ENCODE peak calls at places on chromosomes 1 and 21, in four cellular contexts. Z is spleen, S is SK-N-SH, I is HCT116. H is an unnamed sample.

GRCh38 chr1:165531021-165531420 is 12.8 kb upstream of the LRRC52 start:
- DNase-seq in I (no peak), Z (no peak), S (no peak), H (no peak)

GRCh38 chr1:205141236-205142104 is 19.7 kb upstream of the RBBP5 start:
- DNase-seq in Z (peak; percentile 79), I (peak; percentile 71), S (peak; percentile 67), H (peak; percentile 82)

GRCh38 chr1:203906932-203907331 is 45.5 kb downstream of the SNRPE start:
- DNase-seq in S (no peak), Z (no peak), I (peak; percentile 66), H (no peak)

GRCh38 chr1:154599658-154600057 is 8.3 kb downstream of the ADAR start:
- DNase-seq in S (no peak), I (no peak), Z (no peak), H (no peak)

GRCh38 chr1:41658444-41659158 is 174.1 kb upstream of the EDN2 start:
- DNase-seq in I (no peak), Z (no peak), S (peak; percentile 70), H (peak; percentile 56)

GRCh38 chr1:202245391-202245790 is 51.8 kb downstream of the LGR6 start:
- DNase-seq in Z (peak; percentile 56), I (no peak), S (no peak), H (peak; percentile 21)

GRCh38 chr21:26888256-26888655 is 43.0 kb upstream of the ADAMTS1 start:
- DNase-seq in Z (no peak), I (no peak), S (no peak), H (no peak)

GRCh38 chr1:182340233-182341058 is 51.1 kb downstream of the GLUL start:
- DNase-seq in S (no peak), I (no peak), Z (no peak), H (peak; percentile 66)

GRCh38 chr1:156444407-156445001 is 56.1 kb downstream of the MEF2D start:
- DNase-seq in Z (no peak), S (peak; percentile 60), I (peak; percentile 48), H (no peak)

GRCh38 chr1:31617218-31617916 is at the start of gene HCRTR1:
- DNase-seq in Z (no peak), S (peak; percentile 67), I (no peak), H (no peak)

GRCh38 chr1:94068096-94068830 is 52.7 kb downstream of the ABCA4 start:
- DNase-seq in S (no peak), I (peak; percentile 94), Z (no peak), H (no peak)

GRCh38 chr1:30321216-30321910 is 402.0 kb downstream of the MATN1 start:
- DNase-seq in I (no peak), S (peak; percentile 57), Z (no peak), H (no peak)

GRCh38 chr1:157240495-157241184 is 102.4 kb upstream of the ETV3 start:
- DNase-seq in S (no peak), I (no peak), Z (no peak), H (no peak)

GRCh38 chr1:8409107-8409506 is 91.2 kb downstream of the SLC45A1 start:
- DNase-seq in Z (no peak), I (no peak), S (no peak), H (no peak)

GRCh38 chr1:161725888-161726630 is 4.7 kb downstream of the FCRLB start:
- DNase-seq in S (peak; percentile 64), I (no peak), Z (peak; percentile 90), H (peak; percentile 75)

GRCh38 chr1:53145942-53146708 is 3.7 kb upstream of the SLC1A7 start:
- DNase-seq in S (peak; percentile 52), I (peak; percentile 68), Z (peak; percentile 54), H (peak; percentile 86)

GRCh38 chr1:28668956-28669719 is 554 bp downstream of the GMEB1 start:
- DNase-seq in I (peak; percentile 4), S (no peak), Z (peak; percentile 93), H (peak; percentile 77)

DNA sequence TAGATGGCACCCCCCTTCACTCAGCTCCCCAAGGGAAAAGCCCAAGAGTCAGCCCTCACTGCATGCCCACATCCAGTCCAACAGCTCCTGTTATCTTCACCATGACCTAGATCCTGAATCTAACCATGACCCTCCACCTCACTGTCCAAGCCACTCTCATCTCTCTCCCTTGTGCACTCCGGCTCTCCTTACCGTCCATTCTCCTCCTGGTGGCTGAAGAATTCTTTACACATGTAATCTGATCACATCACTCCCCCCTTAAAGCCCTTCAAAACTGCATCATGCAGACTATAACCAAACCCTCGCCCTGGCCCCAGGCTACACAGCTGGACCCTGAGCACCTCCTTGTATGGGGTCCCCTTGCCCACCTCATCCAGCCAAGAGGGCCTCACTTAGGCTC is 14.0 kb upstream of the PAQR7 start:
- DNase-seq in Z (peak; percentile 23), I (no peak), S (no peak), H (peak; percentile 41)
- TF ChIP-seq CTCF in Z (no peak), I (peak; percentile 21), S (no peak), H (no peak)

GRCh38 chr1:162872981-162873380 is 12.0 kb upstream of the CCDC190 start:
- DNase-seq in Z (no peak), I (no peak), S (no peak), H (no peak)
- H3K27ac ChIP-seq in Z (no peak overlapping the region), I (no peak overlapping the region), S (peak overlapping the region; percentile 94), H (no peak overlapping the region)

GRCh38 chr1:86522230-86522629 is 24.6 kb upstream of the CLCA4 start:
- DNase-seq in Z (no peak), I (no peak), S (no peak), H (no peak)

GRCh38 chr1:86517336-86517735 is 29.5 kb upstream of the CLCA4 start:
- DNase-seq in Z (no peak), S (no peak), I (peak; percentile 19), H (no peak)

GRCh38 chr1:86521522-86521891 is 25.4 kb upstream of the CLCA4 start:
- DNase-seq in S (no peak), Z (no peak), I (no peak), H (no peak)

GRCh38 chr1:86523670-86524354 is 23.1 kb upstream of the CLCA4 start:
- DNase-seq in S (no peak), I (no peak), Z (no peak), H (no peak)

DNA sequence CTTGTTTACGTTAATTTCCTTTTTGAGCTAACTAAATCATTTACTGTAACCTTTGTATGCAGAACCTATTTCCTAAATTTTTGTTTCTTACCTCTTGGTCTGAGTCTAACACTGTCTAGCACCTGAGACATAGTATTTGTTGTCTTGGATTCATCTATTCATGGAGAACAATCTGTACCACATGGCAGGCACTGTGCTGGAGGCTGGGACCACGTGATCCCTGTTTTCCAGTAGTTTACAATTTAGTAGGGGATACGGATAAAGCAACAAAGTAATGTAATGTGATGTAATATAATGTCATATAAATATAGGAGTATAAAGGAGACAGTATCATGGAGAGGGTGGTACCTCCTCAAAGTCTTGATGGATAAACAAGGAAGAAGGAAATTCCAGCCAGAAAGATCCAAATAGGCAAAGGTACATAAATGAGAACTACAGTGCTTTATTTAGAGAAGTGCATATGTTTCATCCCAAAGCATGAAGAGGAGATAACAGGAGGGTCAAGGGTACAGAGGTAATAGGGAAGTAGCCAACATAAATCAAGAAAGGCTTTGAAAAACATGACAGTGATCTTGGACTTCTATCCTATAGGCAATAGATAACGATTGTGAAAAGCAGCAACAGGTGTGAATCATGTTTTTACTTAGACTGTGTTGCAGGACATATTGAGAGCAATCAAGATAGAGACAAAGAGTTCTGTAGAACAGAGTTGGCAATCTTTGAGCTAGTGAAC is 25.9 kb upstream of the CLCA4 start:
- DNase-seq in Z (no peak), I (no peak), S (no peak), H (no peak)
- TF ChIP-seq POLR2AphosphoS5 in Z (no peak), I (no peak), S (no peak), H (no peak)

GRCh38 chr1:48216941-48217340 is 5.6 kb upstream of the SLC5A9 start:
- DNase-seq in I (no peak), S (no peak), Z (no peak), H (no peak)
- TF ChIP-seq CTCF in I (no peak), S (no peak), Z (peak; percentile 17), H (no peak)

GRCh38 chr1:67629370-67630075 is 55.5 kb upstream of the GADD45A start:
- DNase-seq in Z (no peak), S (no peak), I (no peak), H (no peak)
- H3K27ac ChIP-seq in Z (no peak overlapping the region), S (peak overlapping the region; percentile 64), I (no peak overlapping the region), H (no peak overlapping the region)

GRCh38 chr1:212973899-212974298 is 23.6 kb downstream of the VASH2 start:
- DNase-seq in Z (no peak), I (no peak), S (no peak), H (peak; percentile 17)

GRCh38 chr1:212971312-212971711 is 21.0 kb downstream of the VASH2 start:
- DNase-seq in Z (no peak), S (no peak), I (no peak), H (peak; percentile 11)

GRCh38 chr1:212975607-212975918 is 25.2 kb downstream of the VASH2 start:
- DNase-seq in Z (no peak), I (no peak), S (no peak), H (no peak)

GRCh38 chr1:212974735-212975606 is 24.6 kb downstream of the VASH2 start:
- DNase-seq in I (no peak), S (no peak), Z (no peak), H (peak; percentile 37)

GRCh38 chr1:212973426-212973825 is 23.1 kb downstream of the VASH2 start:
- DNase-seq in Z (no peak), I (no peak), S (no peak), H (peak; percentile 7)
- TF ChIP-seq POLR2AphosphoS5 in Z (no peak), I (no peak), S (no peak), H (no peak)